ENCODE peak calls at places on chromosomes 13 and 19, in four cellular contexts. S is A549, T is HepG2, P is GM12878. G is an unnamed sample.

GRCh38 chr13:46179576-46180368 is 2.2 kb downstream of the LCP1 start:
- DNase-seq in S (no peak), T (no peak), P (no peak), G (peak)

GRCh38 chr13:45325806-45326205 is 15.2 kb downstream of the TPT1 start:
- DNase-seq in S (no peak), T (peak), P (no peak), G (no peak)

GRCh38 chr19:11164879-11165406 is 9.4 kb upstream of the SPC24 start:
- DNase-seq in S (no peak), T (no peak), P (no peak), G (no peak)

GRCh38 chr19:49567722-49568454 is 12.5 kb downstream of the NOSIP start:
- DNase-seq in S (no peak), T (no peak), P (no peak), G (peak)

GRCh38 chr19:17081672-17082630 is 6.4 kb downstream of the MYO9B start:
- DNase-seq in S (no peak), T (no peak), P (no peak), G (no peak)

GRCh38 chr13:112376050-112376681 is at the start of gene SPACA7:
- DNase-seq in S (no peak), T (no peak), P (no peak), G (no peak)

GRCh38 chr19:48635263-48635965 is 1.8 kb downstream of the DBP start:
- DNase-seq in S (peak), T (no peak), P (no peak), G (peak)

GRCh38 chr13:105732946-105733529 is 802.4 kb downstream of the EFNB2 start:
- DNase-seq in S (no peak), T (no peak), P (no peak), G (no peak)

GRCh38 chr19:49447485-49448431 is 3.9 kb downstream of the PIH1D1 start:
- DNase-seq in S (peak), T (no peak), P (no peak), G (peak)

GRCh38 chr19:31831421-31831820 is 482.2 kb upstream of the TSHZ3 start:
- DNase-seq in S (no peak), T (no peak), P (no peak), G (no peak)

GRCh38 chr19:14555918-14556661 is 15.8 kb downstream of the NDUFB7 start:
- DNase-seq in S (no peak), T (no peak), P (no peak), G (no peak)

GRCh38 chr19:8324186-8325050 is 3.1 kb downstream of the RPS28 start:
- DNase-seq in S (no peak), T (no peak), P (no peak), G (peak)

GRCh38 chr19:9793051-9793591 is 24.6 kb upstream of the ZNF846 start:
- DNase-seq in S (peak), T (no peak), P (no peak), G (peak)

GRCh38 chr19:44643605-44644390 is at the start of gene PVR:
- DNase-seq in S (peak), T (peak), P (no peak), G (peak)

GRCh38 chr13:99796175-99796819 is 175.3 kb downstream of the ZIC5 start:
- DNase-seq in S (peak), T (peak), P (no peak), G (peak)

GRCh38 chr19:45045671-45046353 is 7.0 kb downstream of the CLASRP start:
- DNase-seq in S (no peak), T (peak), P (no peak), G (no peak)

GRCh38 chr19:35852029-35852780 is at the start of gene NPHS1:
- DNase-seq in S (no peak), T (no peak), P (no peak), G (no peak)

GRCh38 chr13:113653264-113654174 is 4.5 kb downstream of the ATP4B start:
- DNase-seq in S (no peak), T (no peak), P (no peak), G (no peak)

GRCh38 chr19:45156751-45157150 is 4.0 kb downstream of the NKPD1 start:
- DNase-seq in S (no peak), T (no peak), P (no peak), G (no peak)

GRCh38 chr13:38543561-38543960 is 143.3 kb upstream of the FREM2 start:
- DNase-seq in S (no peak), T (no peak), P (no peak), G (no peak)

GRCh38 chr13:40485611-40486517 is 180.6 kb downstream of the FOXO1 start:
- DNase-seq in S (no peak), T (no peak), P (no peak), G (no peak)

GRCh38 chr13:35733832-35734231 is 257.3 kb upstream of the MAB21L1 start:
- DNase-seq in S (no peak), T (no peak), P (no peak), G (no peak)

GRCh38 chr13:34300559-34300958 is 482.6 kb downstream of the RFC3 start:
- DNase-seq in S (peak), T (peak), P (no peak), G (no peak)

GRCh38 chr19:40438284-40438683 is 5.9 kb downstream of the SERTAD3 start:
- DNase-seq in S (no peak), T (no peak), P (no peak), G (no peak)

GRCh38 chr19:5292843-5293606 is 47.6 kb downstream of the PTPRS start:
- DNase-seq in S (peak), T (no peak), P (no peak), G (peak)

GRCh38 chr13:44401577-44401976 is 28.0 kb downstream of the SERP2 start:
- DNase-seq in S (no peak), T (no peak), P (no peak), G (no peak)

DNA sequence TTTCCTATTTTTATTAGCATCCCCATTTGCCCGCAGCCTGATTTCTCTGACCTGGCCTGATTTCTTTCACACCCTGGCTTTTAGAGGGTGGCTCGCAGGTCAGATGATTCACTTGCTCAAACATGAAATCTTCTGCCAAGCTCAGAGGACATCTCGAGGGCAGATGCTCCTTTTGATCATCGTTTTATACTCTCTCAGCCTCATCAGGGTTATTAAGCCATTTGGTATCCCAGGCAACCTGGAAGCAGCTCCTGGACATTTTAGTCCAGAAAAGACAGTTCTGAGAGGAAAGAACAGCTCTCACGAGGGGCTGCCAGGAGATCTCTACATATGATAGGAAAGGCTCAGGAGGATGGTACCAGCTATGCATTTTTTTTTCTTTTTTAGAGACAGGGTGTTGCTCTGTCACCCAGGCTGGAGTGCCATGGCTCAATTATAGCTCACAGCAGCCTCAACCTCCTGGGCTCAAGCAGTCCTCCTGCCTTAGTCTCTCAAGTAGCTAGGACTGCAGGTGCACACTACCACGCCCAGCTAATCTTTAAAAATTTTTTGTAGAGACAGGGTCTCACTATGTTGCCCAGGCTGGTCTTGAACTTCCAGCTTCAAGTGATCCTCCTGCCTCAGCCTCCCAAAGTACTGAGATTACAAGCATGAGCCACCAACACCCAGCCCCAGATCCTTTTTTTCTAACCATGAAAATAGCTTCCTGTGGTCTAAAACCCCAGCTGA is 165.4 kb downstream of the KATNAL1 start:
- DNase-seq in S (no peak), T (no peak), P (no peak), G (no peak)
- H3K4me2 ChIP-seq in S (peak), T (no peak), P (peak), G (no peak)

GRCh38 chr19:860481-861098 is 1.1 kb downstream of the CFD start:
- DNase-seq in S (peak), T (peak), P (no peak), G (peak)

GRCh38 chr19:858284-858683 is 1.2 kb upstream of the CFD start:
- DNase-seq in S (no peak), T (no peak), P (no peak), G (no peak)

GRCh38 chr19:861756-862528 is 2.5 kb downstream of the CFD start:
- DNase-seq in S (peak), T (peak), P (no peak), G (peak)

GRCh38 chr19:861099-861755 is 1.8 kb downstream of the CFD start:
- DNase-seq in S (no peak), T (no peak), P (no peak), G (no peak)

DNA sequence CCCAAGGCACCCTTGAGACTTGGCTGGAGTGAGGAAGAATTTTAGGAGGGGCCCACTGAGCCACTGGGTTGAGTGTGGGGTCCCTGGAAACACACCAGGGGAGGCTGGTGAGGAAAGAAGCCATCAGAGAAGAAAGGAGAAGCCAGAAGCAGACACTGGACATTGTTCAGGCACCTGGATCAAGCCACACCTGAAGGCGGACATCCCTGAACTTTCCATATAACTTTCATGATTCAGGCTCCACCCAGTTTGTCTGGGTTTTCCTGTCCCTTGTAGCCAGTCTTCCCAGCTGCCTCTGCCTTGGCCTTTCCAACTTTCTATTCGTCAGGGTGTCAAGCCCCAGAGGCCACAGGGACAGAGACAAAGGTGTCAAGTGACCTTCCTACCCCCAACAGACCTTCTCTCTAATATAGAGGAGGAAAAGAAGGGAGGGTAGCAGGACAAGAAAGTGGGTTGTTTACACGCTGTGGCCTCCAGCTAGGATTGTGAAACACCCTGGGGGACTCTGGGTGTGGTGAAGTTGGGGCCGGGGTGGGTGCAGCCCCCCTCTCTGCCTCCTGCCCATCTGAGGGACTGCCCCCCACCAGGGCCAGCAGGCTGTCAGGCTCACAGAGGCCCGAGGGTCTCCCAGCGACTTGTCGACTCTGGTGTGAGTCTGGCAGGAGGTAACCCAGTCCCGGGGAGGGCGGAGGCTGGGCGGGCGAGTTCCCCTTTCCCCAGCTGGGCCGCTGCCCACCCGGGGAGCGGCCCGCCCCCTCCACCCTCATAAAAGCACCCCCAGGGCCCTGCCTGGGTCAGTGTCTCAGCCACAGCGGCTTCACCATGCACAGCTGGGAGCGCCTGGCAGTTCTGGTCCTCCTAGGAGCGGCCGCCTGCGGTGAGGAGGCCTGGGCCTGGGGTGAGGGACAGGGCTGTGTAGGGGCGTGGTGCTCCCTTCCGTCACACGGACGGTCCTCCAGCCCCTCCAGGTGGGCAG is at the start of gene CFD:
- DNase-seq in S (no peak), T (no peak), P (no peak), G (no peak)
- TF ChIP-seq CHD4 in S (no peak), T (peak), P (no peak), G (peak)

DNA sequence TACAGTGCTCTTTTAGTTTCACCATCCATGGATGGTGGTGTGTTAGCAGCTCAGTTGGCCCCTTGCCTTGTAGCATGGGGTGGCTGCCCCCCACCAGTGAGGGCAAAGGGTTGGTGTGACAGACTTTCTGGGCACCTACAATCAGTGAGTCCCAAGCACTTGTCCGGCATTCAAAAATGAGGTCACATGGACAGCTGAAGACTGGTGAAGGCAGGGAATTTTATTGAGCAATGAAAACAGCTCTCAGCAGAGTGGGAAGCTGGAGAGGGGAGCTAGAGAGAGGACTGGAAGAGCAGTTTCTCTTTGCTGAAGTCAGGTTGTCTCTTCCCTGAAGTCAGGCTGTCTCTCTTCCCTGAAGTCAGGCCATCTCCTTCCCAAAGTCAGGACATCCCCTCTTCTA is 1053.2 kb downstream of the SLITRK1 start:
- DNase-seq in S (no peak), T (no peak), P (no peak), G (no peak)
- H3K4me2 ChIP-seq in S (no peak), T (no peak), P (no peak), G (no peak)

GRCh38 chr19:18763674-18764590 is 27.2 kb downstream of the COMP start:
- DNase-seq in S (no peak), T (no peak), P (no peak), G (peak)

GRCh38 chr19:18761531-18762110 is 29.5 kb downstream of the COMP start:
- DNase-seq in S (no peak), T (no peak), P (no peak), G (no peak)

GRCh38 chr19:18760440-18761383 is 30.4 kb downstream of the COMP start:
- DNase-seq in S (no peak), T (no peak), P (no peak), G (no peak)

GRCh38 chr19:18764591-18765051 is 26.5 kb downstream of the COMP start:
- DNase-seq in S (no peak), T (no peak), P (no peak), G (no peak)

GRCh38 chr19:18762125-18763023 is 28.7 kb downstream of the COMP start:
- DNase-seq in S (no peak), T (peak), P (no peak), G (no peak)
- TF ChIP-seq CHD4 in S (no peak), T (no peak), P (no peak), G (no peak)